ENCODE peak calls at places on chromosomes 4 and X, in seven cellular contexts. W is heart left ventricle, C is stomach, U is NB4, S is H54, Q is breast epithelium, T is upper lobe of left lung. F is an unnamed sample.

GRCh38 chr4:112942077-112942476 is 107.4 kb upstream of the ANK2 start:
- DNase-seq in T (no peak), U (no peak), Q (no peak), W (no peak), C (no peak), S (no peak), F (no peak)

GRCh38 chr4:110702326-110702725 is 79.4 kb upstream of the PITX2 start:
- DNase-seq in Q (no peak), T (no peak), U (no peak), W (no peak), S (no peak), C (no peak), F (no peak)

GRCh38 chrX:77440310-77440709 is 6.9 kb upstream of the FGF16 start:
- DNase-seq in S (no peak), T (no peak), W (no peak), C (no peak), U (no peak), Q (no peak), F (no peak)

GRCh38 chrX:149871940-149872339 is 9.0 kb upstream of the MAGEA8 start:
- DNase-seq in U (peak; percentile 47), S (peak; percentile 14), T (no peak), C (peak; percentile 56), W (no peak), Q (no peak), F (peak; percentile 63)

GRCh38 chr4:26263165-26263564 is 57.6 kb upstream of the RBPJ start:
- DNase-seq in S (peak; percentile 7), Q (no peak), C (no peak), T (no peak), U (peak; percentile 59), W (no peak), F (no peak)

GRCh38 chr4:144318797-144319196 is 178.3 kb upstream of the GYPA start:
- DNase-seq in T (no peak), C (no peak), S (no peak), Q (no peak), W (no peak), U (no peak), F (no peak)

GRCh38 chrX:5829469-5829868 is 399.2 kb downstream of the NLGN4X start:
- DNase-seq in C (no peak), T (peak; percentile 22), S (no peak), Q (no peak), U (no peak), W (no peak), F (no peak)

GRCh38 chrX:13808293-13808692 is 8.6 kb downstream of the GPM6B start:
- DNase-seq in U (no peak), T (no peak), S (no peak), W (no peak), C (no peak), Q (no peak), F (no peak)

GRCh38 chrX:74550295-74550802 is 64.1 kb downstream of the RLIM start:
- DNase-seq in T (peak; percentile 89), C (peak; percentile 87), Q (peak; percentile 49), U (peak; percentile 84), W (peak; percentile 78), S (peak; percentile 23), F (peak; percentile 81)

GRCh38 chr4:47490550-47490949 is 5.5 kb downstream of the ATP10D start:
- DNase-seq in Q (no peak), W (peak; percentile 22), S (no peak), T (no peak), U (peak; percentile 48), C (no peak), F (peak; percentile 30)

GRCh38 chrX:51420610-51421009 is 75.8 kb downstream of the NUDT11 start:
- DNase-seq in U (peak; percentile 40), Q (no peak), S (no peak), C (no peak), W (no peak), T (no peak), F (peak; percentile 40)

GRCh38 chr4:89563431-89563830 is 255.8 kb upstream of the GPRIN3 start:
- DNase-seq in C (no peak), W (no peak), S (no peak), U (no peak), Q (no peak), T (no peak), F (no peak)

GRCh38 chr4:108433832-108434231 is 186.5 kb upstream of the RPL34 start:
- DNase-seq in S (no peak), Q (no peak), U (no peak), W (no peak), C (no peak), T (no peak), F (no peak)

GRCh38 chr4:138209094-138209493 is 33.1 kb downstream of the SLC7A11 start:
- DNase-seq in Q (no peak), T (no peak), S (no peak), C (no peak), U (no peak), W (no peak), F (no peak)

GRCh38 chrX:3461824-3462508 is 115.5 kb upstream of the MXRA5 start:
- DNase-seq in S (no peak), T (no peak), Q (no peak), U (peak; percentile 5), C (no peak), W (no peak), F (no peak)

GRCh38 chr4:14701389-14701788 is 300.9 kb upstream of the CPEB2 start:
- DNase-seq in W (no peak), S (no peak), U (no peak), Q (no peak), C (peak; percentile 31), T (no peak), F (no peak)
- TF ChIP-seq POLR2A in W (no peak), S (no peak), U (no peak), Q (no peak), C (no peak), T (no peak), F (no peak)

DNA sequence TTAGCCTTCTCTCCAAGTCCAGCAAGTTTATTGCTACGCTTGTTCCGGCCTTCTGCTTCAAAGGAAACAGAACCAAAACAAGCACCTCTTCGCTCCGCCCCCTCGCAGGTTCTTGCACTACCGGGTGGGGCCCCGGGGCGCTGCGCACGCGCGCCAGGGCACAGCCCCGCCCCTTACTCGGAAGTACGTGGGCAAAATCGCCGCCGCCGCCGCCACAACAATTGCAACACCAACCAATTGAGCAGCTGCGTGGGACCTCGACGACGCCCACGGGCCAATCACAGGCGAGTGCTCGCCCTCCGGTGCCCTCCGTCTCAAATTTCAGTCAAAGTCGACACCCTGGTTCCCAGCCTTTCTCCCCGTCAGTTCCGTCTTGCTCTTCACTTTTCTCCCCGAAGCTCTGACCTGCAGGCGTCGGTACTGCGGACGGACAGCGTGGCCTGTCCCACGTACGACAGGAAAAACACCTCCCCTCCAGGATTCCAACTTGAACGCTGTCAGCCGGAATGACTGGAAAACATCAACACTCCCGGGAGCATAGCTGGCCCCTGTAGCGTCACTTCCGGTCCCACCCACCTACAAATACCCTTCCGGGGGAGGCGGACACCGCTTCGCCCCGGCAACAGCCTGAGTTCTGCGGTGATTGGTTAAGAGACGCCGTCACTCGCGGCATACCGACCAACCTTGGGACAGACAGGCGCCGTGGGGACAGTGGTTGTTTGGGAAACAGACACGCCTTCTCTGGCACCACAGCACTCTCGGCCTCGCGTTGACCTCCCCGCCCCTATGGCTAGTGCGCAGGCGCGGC is 624 bp upstream of the OTUD5 start:
- DNase-seq in U (peak; percentile 97), C (peak; percentile 95), W (peak; percentile 97), T (peak; percentile 96), Q (peak; percentile 98), S (peak; percentile 68), F (peak; percentile 98)
- TF ChIP-seq POLR2A in U (peak; percentile 26), C (no peak), W (no peak), T (peak; percentile 16), Q (peak; percentile 65), S (peak; percentile 29), F (peak; percentile 80)

DNA sequence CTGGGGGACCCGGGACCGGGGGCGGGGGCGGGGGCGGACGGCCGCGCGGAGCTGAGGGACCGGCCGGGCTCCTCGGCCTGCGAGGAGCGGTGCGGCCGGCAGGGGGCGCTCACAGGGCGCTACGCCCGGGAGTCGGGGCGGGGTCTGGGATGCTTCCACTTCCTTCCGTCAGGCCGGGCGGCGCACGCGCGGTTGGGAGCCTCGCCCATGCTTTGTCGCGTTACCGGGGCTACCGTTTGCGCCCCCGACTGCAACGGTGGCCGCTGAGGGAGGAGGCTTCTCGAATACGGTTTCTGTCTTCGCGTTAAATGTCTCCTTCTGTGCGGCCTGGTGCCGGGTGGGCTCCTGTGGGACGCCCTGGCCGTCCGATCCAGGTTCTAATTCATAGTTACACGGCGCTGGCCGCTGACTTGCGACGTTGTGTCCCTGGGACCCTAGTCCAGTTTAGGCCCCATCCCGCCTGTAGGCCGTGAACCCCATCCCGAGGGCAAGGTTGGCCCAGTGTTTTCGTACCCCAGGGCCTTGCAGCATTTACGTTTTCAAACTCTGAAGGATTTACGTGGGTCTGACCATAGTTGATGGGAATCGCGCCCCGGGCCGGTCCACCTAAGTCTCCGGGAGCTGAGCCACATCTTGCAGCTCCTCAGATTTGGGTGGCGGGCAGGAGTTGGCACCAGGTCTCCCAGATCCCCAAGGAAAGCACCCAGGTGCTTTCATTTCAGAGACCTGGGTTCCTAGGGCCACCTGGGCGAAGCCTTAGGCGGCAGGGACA is 549 bp downstream of the MSL3 start:
- DNase-seq in U (peak; percentile 83), Q (peak; percentile 53), S (peak; percentile 23), T (peak; percentile 87), W (peak; percentile 85), C (peak; percentile 87), F (peak; percentile 93)
- TF ChIP-seq POLR2A in U (no peak), Q (no peak), S (peak; percentile 41), T (no peak), W (no peak), C (no peak), F (no peak)

GRCh38 chrX:84162401-84162800 is 25.6 kb downstream of the RPS6KA6 start:
- DNase-seq in Q (no peak), C (no peak), U (no peak), W (no peak), T (no peak), S (no peak), F (no peak)
- TF ChIP-seq POLR2A in Q (no peak), C (no peak), U (no peak), W (no peak), T (no peak), S (no peak), F (no peak)

DNA sequence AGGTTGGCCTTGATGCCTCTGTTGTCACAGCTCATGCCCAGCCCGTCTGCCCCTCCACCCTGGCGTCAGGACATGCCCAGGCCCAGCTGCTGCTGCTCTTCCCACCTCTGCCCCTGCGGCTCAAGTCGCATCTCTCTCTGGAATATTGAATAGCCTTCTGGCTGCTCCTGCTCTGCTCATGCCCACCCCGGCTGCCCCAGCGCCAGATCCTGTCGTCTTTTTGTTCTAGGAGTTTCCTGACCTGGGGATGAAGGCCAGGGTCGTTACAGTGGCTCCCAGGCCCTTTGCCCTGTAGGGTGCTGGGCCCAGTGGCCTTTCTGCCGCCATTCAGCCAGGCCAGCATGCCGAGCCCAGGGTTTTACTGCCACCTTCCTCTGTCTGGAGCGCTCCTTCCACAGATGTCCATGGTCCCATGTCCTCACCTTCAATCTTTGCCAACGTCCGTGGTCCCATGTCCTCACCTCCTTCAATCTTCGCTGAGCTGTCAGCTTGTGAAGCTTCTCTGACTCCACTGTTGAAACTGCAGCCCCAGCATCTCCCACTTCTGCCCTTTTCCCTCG is 9.7 kb downstream of the MAEA start:
- DNase-seq in U (no peak), Q (no peak), S (no peak), C (no peak), W (no peak), T (peak; percentile 8), F (no peak)
- TF ChIP-seq POLR2A in U (no peak), Q (no peak), S (no peak), C (no peak), W (no peak), T (no peak), F (no peak)

F was measured in erythroblast.